ENCODE peak calls at places on chromosomes 16 and 17, in four cellular contexts. L is HCT116, E is lower leg skin, V is endothelial cell of umbilical vein. Z is an unnamed sample.

GRCh38 chr16:56896244-56896643 is 31.2 kb downstream of the SLC12A3 start:
- DNase-seq in L (no peak), E (no peak), V (no peak), Z (no peak)

GRCh38 chr17:79439493-79439892 is 171.4 kb downstream of the RBFOX3 start:
- DNase-seq in L (no peak), E (no peak), V (no peak), Z (no peak)

GRCh38 chr17:59963738-59964454 is 644 bp downstream of the RNFT1 start:
- DNase-seq in L (no peak), E (no peak), V (peak), Z (peak)

GRCh38 chr16:22633280-22633679 is 122.6 kb downstream of the NPIPB5 start:
- DNase-seq in L (no peak), E (no peak), V (no peak), Z (no peak)

GRCh38 chr17:50986989-50987660 is 121.0 kb upstream of the TOB1 start:
- DNase-seq in L (no peak), E (no peak), V (no peak), Z (no peak)

GRCh38 chr16:933581-933980 is 37.2 kb downstream of the LMF1 start:
- DNase-seq in L (no peak), E (no peak), V (no peak), Z (no peak)

GRCh38 chr17:20944014-20944905 is 98.6 kb downstream of the USP22 start:
- DNase-seq in L (peak), E (no peak), V (no peak), Z (no peak)

GRCh38 chr16:30084816-30085159 is 6.9 kb downstream of the TBX6 start:
- DNase-seq in L (no peak), E (no peak), V (no peak), Z (no peak)

GRCh38 chr17:2655526-2655925 is 56.0 kb downstream of the CLUH start:
- DNase-seq in L (no peak), E (no peak), V (peak), Z (no peak)

GRCh38 chr16:3915438-3916250 is 35.1 kb upstream of the CREBBP start:
- DNase-seq in L (no peak), E (no peak), V (no peak), Z (no peak)

GRCh38 chr17:15334266-15334665 is 7.1 kb downstream of the TEKT3 start:
- DNase-seq in L (no peak), E (no peak), V (no peak), Z (no peak)

GRCh38 chr16:86195863-86196630 is 297.1 kb downstream of the IRF8 start:
- DNase-seq in L (no peak), E (no peak), V (no peak), Z (no peak)

GRCh38 chr17:72430611-72431432 is 310.0 kb downstream of the SOX9 start:
- DNase-seq in L (peak), E (no peak), V (no peak), Z (peak)

GRCh38 chr17:4988168-4988567 is 693 bp upstream of the CAMTA2 start:
- DNase-seq in L (no peak), E (no peak), V (no peak), Z (no peak)

GRCh38 chr17:324151-324571 is 28.4 kb downstream of the RPH3AL start:
- DNase-seq in L (no peak), E (no peak), V (no peak), Z (no peak)

GRCh38 chr17:59521465-59522126 is 43.8 kb upstream of the DHX40 start:
- DNase-seq in L (peak), E (no peak), V (peak), Z (peak)

GRCh38 chr16:82995927-82996441 is 369.2 kb downstream of the CDH13 start:
- DNase-seq in L (no peak), E (no peak), V (peak), Z (no peak)

GRCh38 chr16:58501242-58502131 is 1.5 kb downstream of the NDRG4 start:
- DNase-seq in L (no peak), E (peak), V (no peak), Z (peak)
- H3K4me3 ChIP-seq in L (no peak), E (no peak), V (no peak), Z (no peak)

GRCh38 chr16:2082983-2083364 is 35.2 kb downstream of the TSC2 start:
- DNase-seq in L (no peak), E (no peak), V (no peak), Z (no peak)

GRCh38 chr16:2082171-2082982 is 34.6 kb downstream of the TSC2 start:
- DNase-seq in L (no peak), E (no peak), V (no peak), Z (peak)

GRCh38 chr16:2084688-2085625 is 37.2 kb downstream of the TSC2 start:
- DNase-seq in L (no peak), E (no peak), V (no peak), Z (no peak)

GRCh38 chr16:2083876-2084687 is 36.3 kb downstream of the TSC2 start:
- DNase-seq in L (no peak), E (no peak), V (no peak), Z (no peak)

DNA sequence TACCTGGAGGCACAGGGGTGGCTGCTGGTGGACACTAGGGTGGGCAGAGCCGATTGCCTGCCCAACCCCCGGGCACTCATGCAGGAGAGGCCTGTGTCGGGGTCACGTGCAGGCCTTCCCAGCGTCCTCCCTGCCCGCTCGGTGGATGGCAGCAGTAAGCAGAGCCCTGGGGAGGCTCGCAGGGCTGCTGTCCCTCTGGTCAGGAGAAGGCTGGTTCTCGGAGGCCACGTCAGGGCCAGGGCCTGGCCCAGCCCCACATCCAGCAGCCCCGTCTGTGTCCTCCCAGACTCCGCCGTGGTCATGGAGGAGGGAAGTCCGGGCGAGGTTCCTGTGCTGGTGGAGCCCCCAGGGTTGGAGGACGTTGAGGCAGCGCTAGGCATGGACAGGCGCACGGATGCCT is 35.6 kb downstream of the TSC2 start:
- DNase-seq in L (no peak), E (no peak), V (no peak), Z (no peak)
- TF ChIP-seq POLR2A in L (no peak), E (no peak), V (no peak), Z (no peak)

GRCh38 chr16:66471264-66471663 is 44.2 kb downstream of the BEAN1 start:
- DNase-seq in L (no peak), E (peak), V (no peak), Z (no peak)
- H3K4me3 ChIP-seq in L (no peak), E (no peak), V (no peak), Z (no peak)

GRCh38 chr17:31487648-31488263 is 96.3 kb downstream of the RAB11FIP4 start:
- DNase-seq in L (peak), E (peak), V (no peak), Z (peak)
- TF ChIP-seq POLR2A in L (peak), E (no peak), V (no peak), Z (no peak)

DNA sequence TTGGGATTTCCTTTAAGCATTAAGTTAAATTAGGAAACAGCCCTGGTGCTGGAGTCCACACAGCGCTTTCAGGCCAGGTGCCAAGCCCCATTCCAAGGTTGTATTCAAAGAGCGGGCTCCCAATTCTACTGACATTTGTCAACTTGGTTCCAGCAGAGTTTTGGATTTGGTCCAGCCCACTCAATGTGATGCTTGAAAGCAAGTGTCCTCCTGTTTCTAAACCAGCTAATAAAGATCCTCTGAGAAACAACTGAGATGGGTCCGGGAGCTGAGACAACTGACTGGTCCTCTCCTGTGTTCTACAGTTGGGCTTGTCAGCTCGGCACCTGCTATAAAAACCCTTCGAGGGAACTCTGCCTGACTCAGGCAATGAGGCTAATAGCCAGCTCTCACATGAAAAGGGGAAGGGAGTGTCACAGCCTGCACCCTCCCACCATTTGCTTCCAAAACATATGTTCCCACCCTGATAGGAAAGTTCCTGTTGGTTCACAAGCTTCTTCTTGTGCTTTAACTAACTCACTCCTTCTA is 11.4 kb downstream of the ERN1 start:
- DNase-seq in L (no peak), E (no peak), V (peak), Z (peak)
- H3K4me3 ChIP-seq in L (no peak), E (no peak), V (no peak), Z (no peak)

DNA sequence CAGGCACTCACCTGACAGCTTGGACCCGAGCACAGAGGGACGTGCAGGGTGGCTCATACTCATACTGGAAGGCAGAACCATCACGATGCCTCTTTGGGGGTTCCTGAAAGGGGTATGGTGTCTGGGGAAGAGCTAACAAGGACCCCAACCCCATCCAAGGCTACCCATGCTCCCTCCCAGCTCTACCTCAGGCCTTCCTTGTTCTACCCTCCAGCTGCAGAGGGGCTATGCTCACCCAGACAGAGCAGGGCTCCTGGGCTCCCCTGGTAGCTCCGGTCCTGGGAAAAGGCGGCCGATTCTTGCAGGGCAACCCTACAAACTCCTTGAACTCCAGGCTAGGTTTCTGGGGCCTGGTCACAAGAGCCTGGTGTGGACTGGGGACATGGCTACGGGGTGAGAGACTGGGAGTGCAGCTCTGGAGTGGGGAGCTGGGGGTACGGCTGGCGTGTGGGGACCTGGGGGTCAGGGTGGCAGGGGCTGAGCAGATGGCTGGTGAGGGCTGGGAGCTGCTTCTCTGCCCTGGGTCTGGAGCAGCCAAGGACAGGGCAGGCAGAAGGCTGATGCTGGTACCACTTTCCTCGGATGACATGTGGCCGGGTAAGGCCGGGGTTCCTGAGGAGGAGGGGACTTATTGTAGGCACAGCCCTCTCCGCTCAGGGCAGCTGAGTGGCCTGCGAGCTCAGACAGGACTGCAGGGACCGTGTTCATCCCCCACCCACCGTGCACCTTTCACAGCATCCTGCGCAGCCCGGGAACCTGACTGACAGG is 2.1 kb downstream of the ACD start:
- DNase-seq in L (no peak), E (no peak), V (no peak), Z (no peak)
- TF ChIP-seq POLR2A in L (no peak), E (no peak), V (no peak), Z (no peak)

Z was measured in testis.